ENCODE peak calls at places on chromosomes 5 and 9, in four cellular contexts. W, Z, O and M are unnamed samples.

GRCh38 chr9:114798793-114799427 is 6.9 kb downstream of the TNFSF15 start:
- DNase-seq in W (no peak), Z (no peak), O (no peak), M (no peak)

GRCh38 chr9:126499005-126499910 is 114.5 kb upstream of the LMX1B start:
- DNase-seq in O (no peak), W (no peak), Z (no peak), M (no peak)

GRCh38 chr5:1448511-1449011 is 3.3 kb upstream of the SLC6A3 start:
- DNase-seq in W (no peak), Z (no peak), O (no peak), M (no peak)

GRCh38 chr9:14271078-14271673 is 42.8 kb downstream of the NFIB start:
- DNase-seq in O (no peak), W (no peak), Z (no peak), M (no peak)

GRCh38 chr9:123929870-123930831 is at the start of gene DENND1A:
- DNase-seq in O (no peak), Z (peak; percentile 74), W (peak; percentile 78), M (peak; percentile 72)

GRCh38 chr5:132813599-132814440 is 718 bp downstream of the SOWAHA start:
- DNase-seq in Z (no peak), W (no peak), O (no peak), M (no peak)

GRCh38 chr9:68750179-68750685 is 45.2 kb downstream of the PIP5K1B start:
- DNase-seq in W (no peak), O (no peak), Z (no peak), M (no peak)

GRCh38 chr5:87081511-87082372 is 185.9 kb upstream of the RASA1 start:
- DNase-seq in Z (no peak), W (no peak), O (no peak), M (no peak)

GRCh38 chr5:127028822-127029457 is 1.4 kb downstream of the MARCHF3 start:
- DNase-seq in Z (no peak), W (no peak), O (no peak), M (no peak)

GRCh38 chr5:143887302-143887638 is 75.3 kb downstream of the HMHB1 start:
- DNase-seq in O (no peak), Z (peak; percentile 7), W (peak; percentile 26), M (no peak)

GRCh38 chr5:39599721-39600431 is 175.1 kb upstream of the DAB2 start:
- DNase-seq in Z (no peak), O (no peak), W (no peak), M (no peak)

GRCh38 chr9:91047993-91048607 is 246.5 kb downstream of the SYK start:
- DNase-seq in O (no peak), Z (no peak), W (no peak), M (no peak)

GRCh38 chr9:124771867-124772621 is 933 bp upstream of the NR6A1 start:
- DNase-seq in W (peak; percentile 50), Z (no peak), O (peak; percentile 57), M (no peak)

GRCh38 chr9:77588319-77588937 is 59.7 kb downstream of the GNA14 start:
- DNase-seq in O (no peak), W (no peak), Z (no peak), M (no peak)

GRCh38 chr9:130378875-130379648 is 65.7 kb upstream of the ASS1 start:
- DNase-seq in W (no peak), Z (no peak), O (no peak), M (no peak)

GRCh38 chr9:8726692-8727091 is 927.1 kb upstream of the DMAC1 start:
- DNase-seq in O (no peak), Z (no peak), W (no peak), M (no peak)
- H3K4me3 ChIP-seq in O (no peak overlapping the region), Z (no peak overlapping the region), W (no peak overlapping the region), M (no peak overlapping the region)

DNA sequence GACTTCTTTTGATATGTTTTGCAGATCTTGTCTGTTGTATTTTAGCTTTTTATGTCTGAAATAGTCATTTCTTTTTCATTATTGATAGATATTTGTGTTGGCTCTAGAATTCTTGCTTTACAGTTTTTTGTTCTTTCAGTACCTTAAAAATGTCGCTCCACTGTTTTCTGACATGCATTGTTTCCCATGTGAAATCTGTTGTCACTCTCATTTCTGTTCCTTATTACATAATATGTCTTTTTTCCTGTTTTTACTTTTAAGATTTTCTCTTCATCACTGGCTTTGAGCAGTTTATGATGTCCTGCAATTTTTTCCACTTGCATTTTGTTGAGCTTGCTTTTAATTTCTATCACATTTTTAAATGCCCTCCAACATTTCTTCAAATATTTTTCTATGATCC is 270.4 kb upstream of the TARS1 start:
- DNase-seq in Z (no peak), O (no peak), W (no peak), M (no peak)
- H3K4me3 ChIP-seq in Z (no peak overlapping the region), O (no peak overlapping the region), W (no peak overlapping the region), M (no peak overlapping the region)

GRCh38 chr5:64987768-64988167 is 219.0 kb downstream of the CWC27 start:
- DNase-seq in W (no peak), Z (no peak), O (no peak), M (no peak)
- H3K4me3 ChIP-seq in W (no peak overlapping the region), Z (no peak overlapping the region), O (no peak overlapping the region), M (no peak overlapping the region)

GRCh38 chr5:118519466-118519865 is 468.9 kb downstream of the DTWD2 start:
- DNase-seq in O (no peak), Z (no peak), W (no peak), M (no peak)
- H3K4me3 ChIP-seq in O (no peak overlapping the region), Z (no peak overlapping the region), W (no peak overlapping the region), M (no peak overlapping the region)

DNA sequence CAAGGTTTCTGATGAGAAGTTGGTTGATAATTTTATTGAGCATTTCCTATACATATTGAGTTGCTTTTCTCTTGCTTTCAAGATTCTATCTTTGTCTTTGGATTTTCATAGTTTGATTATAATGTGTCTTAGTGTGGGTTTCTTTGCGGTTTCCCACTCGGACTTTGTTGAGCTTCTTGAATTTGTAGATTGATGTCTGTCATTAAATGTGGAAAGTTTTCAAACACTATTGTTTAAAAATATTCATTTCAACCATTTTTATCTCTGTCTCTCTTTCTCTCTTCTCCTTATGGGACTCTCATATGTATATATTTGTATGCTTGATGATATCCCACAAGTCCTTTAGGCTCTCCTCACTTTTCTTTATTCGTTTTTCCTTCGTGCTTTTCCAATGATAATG is 18.5 kb upstream of the PCDHA1 start:
- DNase-seq in W (no peak), O (no peak), Z (no peak), M (no peak)
- H3K4me3 ChIP-seq in W (no peak overlapping the region), O (no peak overlapping the region), Z (no peak overlapping the region), M (no peak overlapping the region)